ENCODE peak calls at places on chromosome 20, in eight cellular contexts. One of them, this sample, is unnamed.

GRCh38 chr20:49187330-49188100 is 619 bp downstream of the STAU1 start:
- DNase-seq in GM12865: peak; percentile 37
- DNase-seq in ascending aorta: no peak
- DNase-seq in lower lobe of right lung: peak; percentile 70
- DNase-seq in psoas muscle: peak; percentile 66
- DNase-seq in spleen: no peak
- DNase-seq in AG04450: no peak
- DNase-seq in brain microvascular endothelial cell: no peak
- DNase-seq in this sample: no peak

GRCh38 chr20:58882704-58883089 is 30.2 kb downstream of the GNAS start:
- DNase-seq in GM12865: no peak
- DNase-seq in ascending aorta: no peak
- DNase-seq in lower lobe of right lung: no peak
- DNase-seq in psoas muscle: no peak
- DNase-seq in spleen: no peak
- DNase-seq in AG04450: no peak
- DNase-seq in brain microvascular endothelial cell: no peak
- DNase-seq in this sample: no peak

GRCh38 chr20:2578430-2579192 is 42.2 kb downstream of the TMC2 start:
- DNase-seq in GM12865: no peak
- DNase-seq in ascending aorta: no peak
- DNase-seq in lower lobe of right lung: no peak
- DNase-seq in psoas muscle: no peak
- DNase-seq in spleen: no peak
- DNase-seq in AG04450: no peak
- DNase-seq in brain microvascular endothelial cell: no peak
- DNase-seq in this sample: no peak

GRCh38 chr20:58981564-58982364 is 708 bp downstream of the NELFCD start:
- DNase-seq in GM12865: peak; percentile 55
- DNase-seq in ascending aorta: no peak
- DNase-seq in lower lobe of right lung: no peak
- DNase-seq in psoas muscle: no peak
- DNase-seq in spleen: no peak
- DNase-seq in AG04450: no peak
- DNase-seq in brain microvascular endothelial cell: no peak
- DNase-seq in this sample: peak; percentile 7

GRCh38 chr20:4154958-4155411 is 139.6 kb upstream of the RNF24 start:
- DNase-seq in GM12865: no peak
- DNase-seq in ascending aorta: no peak
- DNase-seq in lower lobe of right lung: peak; percentile 54
- DNase-seq in psoas muscle: no peak
- DNase-seq in spleen: peak; percentile 81
- DNase-seq in AG04450: no peak
- DNase-seq in brain microvascular endothelial cell: no peak
- DNase-seq in this sample: no peak

GRCh38 chr20:57973886-57974285 is 254.6 kb downstream of the ANKRD60 start:
- DNase-seq in GM12865: no peak
- DNase-seq in ascending aorta: no peak
- DNase-seq in lower lobe of right lung: no peak
- DNase-seq in psoas muscle: no peak
- DNase-seq in spleen: no peak
- DNase-seq in AG04450: no peak
- DNase-seq in brain microvascular endothelial cell: no peak
- DNase-seq in this sample: no peak

GRCh38 chr20:60485012-60485760 is 527.0 kb downstream of the CDH26 start:
- DNase-seq in GM12865: no peak
- DNase-seq in ascending aorta: no peak
- DNase-seq in lower lobe of right lung: no peak
- DNase-seq in psoas muscle: no peak
- DNase-seq in spleen: no peak
- DNase-seq in AG04450: no peak
- DNase-seq in brain microvascular endothelial cell: no peak
- DNase-seq in this sample: no peak

GRCh38 chr20:32538526-32538918 is 46.6 kb downstream of the NOL4L start:
- DNase-seq in GM12865: no peak
- DNase-seq in ascending aorta: no peak
- DNase-seq in lower lobe of right lung: no peak
- DNase-seq in psoas muscle: no peak
- DNase-seq in spleen: peak; percentile 82
- DNase-seq in AG04450: no peak
- DNase-seq in brain microvascular endothelial cell: peak; percentile 10
- DNase-seq in this sample: no peak

GRCh38 chr20:58711266-58712051 is 18.9 kb downstream of the NPEPL1 start:
- DNase-seq in GM12865: no peak
- DNase-seq in ascending aorta: no peak
- DNase-seq in lower lobe of right lung: no peak
- DNase-seq in psoas muscle: no peak
- DNase-seq in spleen: no peak
- DNase-seq in AG04450: no peak
- DNase-seq in brain microvascular endothelial cell: no peak
- DNase-seq in this sample: no peak

GRCh38 chr20:52593634-52594033 is 378.5 kb upstream of the TSHZ2 start:
- DNase-seq in GM12865: no peak
- DNase-seq in ascending aorta: no peak
- DNase-seq in lower lobe of right lung: no peak
- DNase-seq in psoas muscle: no peak
- DNase-seq in spleen: no peak
- DNase-seq in AG04450: no peak
- DNase-seq in brain microvascular endothelial cell: no peak
- DNase-seq in this sample: no peak

DNA sequence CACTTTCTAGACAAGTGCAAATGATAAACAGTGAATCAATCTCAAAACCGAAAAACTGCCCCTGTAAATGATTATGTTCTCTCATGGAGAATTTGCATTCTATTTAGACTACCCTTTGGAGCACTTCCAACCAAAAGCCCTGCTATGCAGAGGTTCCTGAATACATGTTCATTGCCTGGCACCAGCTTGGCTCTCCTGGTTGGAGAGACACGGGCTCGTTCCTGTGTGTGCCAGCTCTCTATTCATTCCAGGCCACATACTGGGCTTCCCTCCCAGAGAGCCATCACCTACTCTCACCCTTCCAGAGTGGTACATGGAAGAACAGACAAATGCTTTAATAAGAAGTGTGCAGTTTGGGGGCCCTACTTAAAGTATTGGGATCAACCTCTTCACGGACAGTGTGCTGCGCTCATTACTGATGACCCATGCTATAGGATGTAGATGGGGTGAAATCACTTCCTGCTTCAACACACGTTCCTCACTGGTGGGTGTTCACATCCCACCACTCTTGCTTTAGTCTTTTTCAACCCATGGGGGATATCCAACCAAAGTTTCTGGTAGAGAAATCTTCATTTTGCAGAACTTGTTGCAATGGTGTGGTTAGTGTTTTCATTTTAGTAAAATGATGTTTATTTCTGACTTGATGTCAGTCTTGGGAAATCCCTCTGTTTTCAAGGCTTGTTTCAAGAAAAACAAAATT is 38.5 kb upstream of the NAA20 start:
- DNase-seq in GM12865: no peak
- DNase-seq in ascending aorta: no peak
- DNase-seq in lower lobe of right lung: no peak
- DNase-seq in psoas muscle: peak; percentile 45
- DNase-seq in spleen: no peak
- DNase-seq in AG04450: no peak
- DNase-seq in brain microvascular endothelial cell: no peak
- DNase-seq in this sample: no peak
- H3K4me3 ChIP-seq in GM12865: no peak overlapping the region
- H3K4me3 ChIP-seq in ascending aorta: no peak overlapping the region
- H3K4me3 ChIP-seq in lower lobe of right lung: peak overlapping the region; percentile 66
- H3K4me3 ChIP-seq in psoas muscle: peak overlapping the region; percentile 64
- H3K4me3 ChIP-seq in spleen: no peak overlapping the region
- H3K4me3 ChIP-seq in AG04450: peak overlapping the region; percentile 99
- H3K4me3 ChIP-seq in brain microvascular endothelial cell: no peak overlapping the region
- H3K4me3 ChIP-seq in this sample: no peak overlapping the region

GRCh38 chr20:5164645-5165399 is 38.0 kb downstream of the CDS2 start:
- DNase-seq in GM12865: no peak
- DNase-seq in ascending aorta: no peak
- DNase-seq in lower lobe of right lung: no peak
- DNase-seq in psoas muscle: no peak
- DNase-seq in spleen: no peak
- DNase-seq in AG04450: no peak
- DNase-seq in brain microvascular endothelial cell: no peak
- DNase-seq in this sample: no peak
- TF ChIP-seq CTCF in GM12865: no peak
- TF ChIP-seq CTCF in ascending aorta: no peak
- TF ChIP-seq CTCF in lower lobe of right lung: no peak
- TF ChIP-seq CTCF in psoas muscle: no peak
- TF ChIP-seq CTCF in spleen: no peak
- TF ChIP-seq CTCF in AG04450: no peak
- TF ChIP-seq CTCF in brain microvascular endothelial cell: no peak
- TF ChIP-seq CTCF in this sample: no peak

GRCh38 chr20:779771-780170 is 11.5 kb upstream of the SLC52A3 start:
- DNase-seq in GM12865: no peak
- DNase-seq in ascending aorta: no peak
- DNase-seq in lower lobe of right lung: no peak
- DNase-seq in psoas muscle: no peak
- DNase-seq in spleen: no peak
- DNase-seq in AG04450: no peak
- DNase-seq in brain microvascular endothelial cell: no peak
- DNase-seq in this sample: no peak
- H3K4me3 ChIP-seq in GM12865: no peak overlapping the region
- H3K4me3 ChIP-seq in ascending aorta: no peak overlapping the region
- H3K4me3 ChIP-seq in lower lobe of right lung: no peak overlapping the region
- H3K4me3 ChIP-seq in psoas muscle: no peak overlapping the region
- H3K4me3 ChIP-seq in spleen: no peak overlapping the region
- H3K4me3 ChIP-seq in AG04450: no peak overlapping the region
- H3K4me3 ChIP-seq in brain microvascular endothelial cell: no peak overlapping the region
- H3K4me3 ChIP-seq in this sample: no peak overlapping the region

DNA sequence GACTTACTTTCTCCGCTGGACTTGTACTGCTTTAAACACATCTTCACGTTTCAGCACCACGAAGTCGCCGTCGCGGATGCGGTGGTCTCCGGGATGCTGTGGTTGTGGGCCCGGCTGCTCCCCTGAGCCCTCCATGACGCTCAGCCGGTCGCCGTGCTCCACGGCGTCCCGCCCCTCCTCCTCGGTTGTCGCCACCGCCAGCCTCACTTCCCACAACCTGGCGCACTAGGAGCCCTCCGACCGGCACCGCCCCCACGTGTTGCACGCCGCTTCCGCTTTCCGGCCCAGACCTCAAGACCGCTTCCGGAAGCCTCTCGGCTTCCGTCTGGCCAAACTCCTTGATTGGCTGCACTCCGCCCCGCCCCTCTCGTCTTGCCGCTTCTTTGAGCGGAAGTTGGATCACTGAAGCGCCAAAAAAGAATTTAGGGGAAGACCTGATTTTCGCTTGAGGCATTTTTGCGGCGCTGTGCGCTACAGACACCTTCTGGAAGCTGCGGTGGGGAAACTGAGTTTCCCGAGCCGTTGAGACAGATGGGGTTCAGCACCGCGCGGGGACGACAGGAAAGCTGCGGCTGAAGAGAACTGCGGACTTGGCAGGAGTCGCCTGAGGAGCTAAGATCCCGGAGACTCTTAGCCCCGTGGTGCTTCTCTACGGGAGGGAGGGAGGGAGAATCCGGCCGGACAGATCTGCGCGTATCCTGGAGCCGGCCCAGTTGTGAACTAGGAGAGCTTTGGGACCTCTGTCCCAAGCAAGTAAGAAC is at the start of the genes MCM8 and TRMT6:
- DNase-seq in GM12865: peak; percentile 98
- DNase-seq in ascending aorta: peak; percentile 85
- DNase-seq in lower lobe of right lung: peak; percentile 99
- DNase-seq in psoas muscle: peak; percentile 98
- DNase-seq in spleen: peak; percentile 99
- DNase-seq in AG04450: peak; percentile 84
- DNase-seq in brain microvascular endothelial cell: peak; percentile 94
- DNase-seq in this sample: peak; percentile 92
- TF ChIP-seq CTCF in GM12865: no peak
- TF ChIP-seq CTCF in ascending aorta: no peak
- TF ChIP-seq CTCF in lower lobe of right lung: no peak
- TF ChIP-seq CTCF in psoas muscle: no peak
- TF ChIP-seq CTCF in spleen: no peak
- TF ChIP-seq CTCF in AG04450: no peak
- TF ChIP-seq CTCF in brain microvascular endothelial cell: no peak
- TF ChIP-seq CTCF in this sample: no peak

DNA sequence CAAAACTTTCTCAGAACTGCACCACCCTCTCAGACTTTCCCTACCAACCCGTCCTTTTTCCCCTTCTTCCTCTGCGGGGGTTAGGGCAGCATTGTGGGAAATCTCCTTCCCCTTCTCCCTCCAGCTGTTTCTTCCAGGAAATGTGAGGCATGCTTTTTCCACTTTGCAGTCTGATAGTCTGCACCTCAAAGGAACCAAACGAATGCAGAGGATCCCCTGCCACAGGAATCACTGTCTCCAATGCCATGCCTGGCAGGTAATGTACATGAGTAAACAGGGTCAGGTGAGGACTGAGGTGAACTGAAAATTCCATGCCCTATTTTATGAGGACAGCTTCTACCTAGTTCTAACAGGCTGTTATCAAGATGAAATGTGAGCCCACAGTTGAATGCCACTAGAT is 218.4 kb downstream of the BCAS1 start:
- DNase-seq in GM12865: no peak
- DNase-seq in ascending aorta: no peak
- DNase-seq in lower lobe of right lung: no peak
- DNase-seq in psoas muscle: no peak
- DNase-seq in spleen: no peak
- DNase-seq in AG04450: no peak
- DNase-seq in brain microvascular endothelial cell: no peak
- DNase-seq in this sample: no peak
- H3K4me3 ChIP-seq in GM12865: no peak overlapping the region
- H3K4me3 ChIP-seq in ascending aorta: no peak overlapping the region
- H3K4me3 ChIP-seq in lower lobe of right lung: no peak overlapping the region
- H3K4me3 ChIP-seq in psoas muscle: no peak overlapping the region
- H3K4me3 ChIP-seq in spleen: no peak overlapping the region
- H3K4me3 ChIP-seq in AG04450: no peak overlapping the region
- H3K4me3 ChIP-seq in brain microvascular endothelial cell: no peak overlapping the region
- H3K4me3 ChIP-seq in this sample: no peak overlapping the region

GRCh38 chr20:17883592-17884317 is 84.8 kb downstream of the SNX5 start:
- DNase-seq in GM12865: no peak
- DNase-seq in ascending aorta: no peak
- DNase-seq in lower lobe of right lung: no peak
- DNase-seq in psoas muscle: no peak
- DNase-seq in spleen: peak; percentile 20
- DNase-seq in AG04450: no peak
- DNase-seq in brain microvascular endothelial cell: no peak
- DNase-seq in this sample: no peak
- TF ChIP-seq CTCF in GM12865: no peak
- TF ChIP-seq CTCF in ascending aorta: no peak
- TF ChIP-seq CTCF in lower lobe of right lung: no peak
- TF ChIP-seq CTCF in psoas muscle: no peak
- TF ChIP-seq CTCF in spleen: no peak
- TF ChIP-seq CTCF in AG04450: peak; percentile 9
- TF ChIP-seq CTCF in brain microvascular endothelial cell: peak; percentile 30
- TF ChIP-seq CTCF in this sample: peak; percentile 2

This sample was measured in bronchial epithelial cell.